ENCODE peak calls at places on chromosomes 13 and 19, in nine cellular contexts. W is adipocyte, O is upper lobe of right lung, L is body of pancreas, I is tibial nerve, V is colonic mucosa, U is A673, Q is Peyer's patch, G is fibroblast of lung. S is an unnamed sample.
A peak's percentile ranks its signal among the peaks of the same experiment; 100 is the strongest.

GRCh38 chr13:47798906-47799305 is 202.2 kb downstream of the SUCLA2 start:
- DNase-seq in W (peak; percentile 28), O (no peak), L (no peak), I (no peak), V (no peak), U (peak; percentile 12), Q (no peak), G (peak; percentile 7), S (no peak)

GRCh38 chr19:35247526-35248309 is 1.1 kb upstream of the LSR start:
- DNase-seq in W (no peak), O (peak; percentile 92), L (peak; percentile 94), I (no peak), V (peak; percentile 94), U (no peak), Q (peak; percentile 72), G (no peak), S (peak; percentile 50)

GRCh38 chr19:1945899-1946298 is 4.9 kb downstream of the CSNK1G2 start:
- DNase-seq in W (peak; percentile 47), O (peak; percentile 72), L (peak; percentile 59), I (peak; percentile 21), V (peak; percentile 58), U (peak; percentile 60), Q (no peak), G (peak; percentile 7), S (peak; percentile 65)

GRCh38 chr13:67619346-67619745 is 389.2 kb upstream of the PCDH9 start:
- DNase-seq in W (peak; percentile 60), O (no peak), L (no peak), I (no peak), V (no peak), U (no peak), Q (no peak), G (peak; percentile 85), S (no peak)

GRCh38 chr19:6720369-6721112 is at the start of gene C3:
- DNase-seq in W (peak; percentile 83), O (peak; percentile 83), L (peak; percentile 59), I (peak; percentile 83), V (no peak), U (no peak), Q (no peak), G (no peak), S (peak; percentile 91)

GRCh38 chr19:16111160-16111908 is at the start of gene RAB8A:
- DNase-seq in W (peak; percentile 100), O (peak; percentile 100), L (peak; percentile 99), I (peak; percentile 98), V (peak; percentile 98), U (peak; percentile 99), Q (peak; percentile 99), G (peak; percentile 98), S (peak; percentile 99)

GRCh38 chr13:21675095-21676007 is 4.5 kb downstream of the FGF9 start:
- DNase-seq in W (no peak), O (peak; percentile 80), L (peak; percentile 77), I (no peak), V (peak; percentile 61), U (peak; percentile 53), Q (no peak), G (no peak), S (no peak)

GRCh38 chr13:24911135-24911524 is 147.2 kb downstream of the RNF17 start:
- DNase-seq in W (peak; percentile 53), O (no peak), L (no peak), I (no peak), V (no peak), U (no peak), Q (no peak), G (peak; percentile 54), S (no peak)

GRCh38 chr13:60329221-60329983 is 67.6 kb upstream of the TDRD3 start:
- DNase-seq in W (peak; percentile 40), O (peak; percentile 64), L (peak; percentile 60), I (no peak), V (peak; percentile 42), U (peak; percentile 93), Q (no peak), G (peak; percentile 29), S (no peak)

GRCh38 chr19:16951529-16951928 is 62.7 kb downstream of the F2RL3 start:
- DNase-seq in W (no peak), O (no peak), L (no peak), I (no peak), V (no peak), U (no peak), Q (no peak), G (peak; percentile 25), S (no peak)

GRCh38 chr19:50794778-50795664 is 4.8 kb downstream of the ACP4 start:
- DNase-seq in W (no peak), O (peak; percentile 56), L (peak; percentile 36), I (no peak), V (no peak), U (peak; percentile 69), Q (no peak), G (no peak), S (no peak)

GRCh38 chr19:33220735-33221134 is 4.9 kb downstream of the SLC7A10 start:
- DNase-seq in W (no peak), O (no peak), L (no peak), I (no peak), V (no peak), U (no peak), Q (no peak), G (no peak), S (no peak)

GRCh38 chr19:55549500-55550320 is 4.4 kb upstream of the SBK3 start:
- DNase-seq in W (peak; percentile 84), O (no peak), L (no peak), I (no peak), V (peak; percentile 40), U (no peak), Q (no peak), G (peak; percentile 92), S (no peak)

GRCh38 chr13:85806553-85807175 is 7.4 kb upstream of the SLITRK6 start:
- DNase-seq in W (peak; percentile 85), O (no peak), L (no peak), I (no peak), V (no peak), U (peak; percentile 74), Q (no peak), G (peak; percentile 30), S (no peak)

GRCh38 chr13:96090240-96091101 is 564 bp downstream of the HS6ST3 start:
- DNase-seq in W (peak; percentile 56), O (no peak), L (peak; percentile 44), I (no peak), V (no peak), U (peak; percentile 15), Q (no peak), G (peak; percentile 10), S (no peak)

GRCh38 chr13:59038824-59039223 is 1124.9 kb downstream of the DIAPH3 start:
- DNase-seq in W (no peak), O (no peak), L (no peak), I (no peak), V (no peak), U (no peak), Q (no peak), G (peak; percentile 74), S (no peak)

GRCh38 chr13:58254961-58255360 is 623.4 kb downstream of the PCDH17 start:
- DNase-seq in W (no peak), O (no peak), L (no peak), I (no peak), V (no peak), U (no peak), Q (no peak), G (no peak), S (no peak)

GRCh38 chr13:32938907-32939306 is 77.3 kb upstream of the KL start:
- DNase-seq in W (peak; percentile 5), O (no peak), L (no peak), I (no peak), V (no peak), U (peak; percentile 7), Q (no peak), G (peak; percentile 55), S (no peak)

GRCh38 chr13:48078251-48078656 is 16.6 kb downstream of the MED4 start:
- DNase-seq in W (no peak), O (no peak), L (no peak), I (no peak), V (no peak), U (peak; percentile 4), Q (peak; percentile 33), G (peak; percentile 3), S (no peak)

GRCh38 chr19:46784262-46785053 is 3.9 kb downstream of the SLC1A5 start:
- DNase-seq in W (peak; percentile 96), O (peak; percentile 92), L (peak; percentile 77), I (peak; percentile 62), V (peak; percentile 92), U (peak; percentile 95), Q (peak; percentile 65), G (peak; percentile 84), S (peak; percentile 75)

GRCh38 chr13:95564948-95565347 is 12.4 kb downstream of the CLDN10 start:
- DNase-seq in W (peak; percentile 69), O (no peak), L (no peak), I (no peak), V (no peak), U (no peak), Q (no peak), G (peak; percentile 83), S (no peak)

GRCh38 chr13:107466326-107466725 is 749.0 kb downstream of the LIG4 start:
- DNase-seq in W (peak; percentile 36), O (no peak), L (no peak), I (no peak), V (no peak), U (no peak), Q (no peak), G (peak; percentile 88), S (no peak)

GRCh38 chr13:100130930-100131511 is 42.1 kb downstream of the PCCA start:
- DNase-seq in W (no peak), O (no peak), L (no peak), I (no peak), V (no peak), U (no peak), Q (no peak), G (no peak), S (no peak)
- H3K36me3 ChIP-seq in W (no peaks in the 10 kb centered on the region), O (no peaks in the 10 kb centered on the region), L (no peaks in the 10 kb centered on the region), I (no peaks in the 10 kb centered on the region), V (no peaks in the 10 kb centered on the region), U (no peaks in the 10 kb centered on the region), Q (no peaks in the 10 kb centered on the region), G (no peaks in the 10 kb centered on the region), S (no peaks in the 10 kb centered on the region)

GRCh38 chr19:38715540-38715939 is 28.7 kb downstream of the CAPN12 start:
- DNase-seq in W (no peak), O (no peak), L (peak; percentile 95), I (no peak), V (no peak), U (no peak), Q (no peak), G (no peak), S (no peak)
- H3K36me3 ChIP-seq in W (peaks cover 82% of the 10 kb centered on the region), O (peaks cover 98% of the 10 kb centered on the region), L (peaks cover 29% of the 10 kb centered on the region), I (peaks cover 4% of the 10 kb centered on the region), V (peaks cover 82% of the 10 kb centered on the region), U (peaks cover 45% of the 10 kb centered on the region), Q (no peaks in the 10 kb centered on the region), G (peaks cover 48% of the 10 kb centered on the region), S (no peaks in the 10 kb centered on the region)

GRCh38 chr13:113202912-113203311 is 5.6 kb downstream of the PCID2 start:
- DNase-seq in W (no peak), O (no peak), L (no peak), I (no peak), V (no peak), U (no peak), Q (no peak), G (no peak), S (no peak)
- H3K36me3 ChIP-seq in W (peaks cover 27% of the 10 kb centered on the region), O (peaks cover 30% of the 10 kb centered on the region), L (peaks cover 5% of the 10 kb centered on the region), I (no peaks in the 10 kb centered on the region), V (peaks cover under 1% of the 10 kb centered on the region), U (peaks cover 20% of the 10 kb centered on the region), Q (no peaks in the 10 kb centered on the region), G (peaks cover 2% of the 10 kb centered on the region), S (no peaks in the 10 kb centered on the region)

DNA sequence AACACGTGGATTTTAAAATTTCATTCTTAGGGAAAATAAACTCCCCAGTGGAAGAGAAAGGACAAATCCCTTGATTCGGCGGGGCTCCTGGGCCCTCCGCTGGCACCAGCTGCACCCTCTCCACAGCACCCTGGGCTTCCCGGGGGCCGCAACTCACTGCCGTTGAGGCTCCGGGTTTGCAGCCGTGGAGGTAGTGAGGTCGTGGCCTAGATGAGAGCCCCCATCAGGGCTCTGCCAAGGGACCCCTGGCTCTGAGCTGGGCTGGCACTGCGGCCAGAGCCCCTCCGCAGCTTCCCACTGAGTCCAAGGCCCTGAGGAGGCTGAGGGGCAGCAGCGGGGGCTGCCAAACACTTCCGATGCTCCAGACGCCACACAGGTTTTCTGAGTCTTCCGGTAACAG is 133.7 kb upstream of the MCF2L start:
- DNase-seq in W (no peak), O (no peak), L (no peak), I (no peak), V (no peak), U (no peak), Q (no peak), G (no peak), S (no peak)
- H3K36me3 ChIP-seq in W (peaks cover 34% of the 10 kb centered on the region), O (peaks cover 94% of the 10 kb centered on the region), L (peaks cover 36% of the 10 kb centered on the region), I (peaks cover 2% of the 10 kb centered on the region), V (no peaks in the 10 kb centered on the region), U (no peaks in the 10 kb centered on the region), Q (no peaks in the 10 kb centered on the region), G (peaks cover 2% of the 10 kb centered on the region), S (no peaks in the 10 kb centered on the region)